ENCODE peak calls at places on chromosomes 7 and 10, in five cellular contexts. R is cardiac muscle cell, B is HAP-1, D is BE2C, O is body of pancreas. X is an unnamed sample. For H3K27me3, the result is how much of the 10 kb centered on the place peaks cover.

GRCh38 chr7:39413866-39414668 is 152.1 kb upstream of the YAE1 start:
- DNase-seq in B (peak), R (peak), D (peak), O (peak), X (peak)

GRCh38 chr10:75525067-75525466 is 93.6 kb downstream of the LRMDA start:
- DNase-seq in O (no peak), D (no peak), B (no peak), R (no peak), X (no peak)

GRCh38 chr10:103652599-103653281 is 159.2 kb downstream of the NEURL1 start:
- DNase-seq in R (no peak), D (no peak), B (no peak), O (no peak), X (no peak)

GRCh38 chr10:125812128-125812527 is 10.9 kb downstream of the UROS start:
- DNase-seq in R (peak), D (no peak), B (no peak), O (peak), X (no peak)

GRCh38 chr10:43249151-43249961 is 17.5 kb downstream of the RASGEF1A start:
- DNase-seq in D (peak), B (peak), O (no peak), R (no peak), X (no peak)

GRCh38 chr10:77267703-77268630 is 369.6 kb downstream of the KCNMA1 start:
- DNase-seq in B (no peak), D (no peak), R (no peak), O (no peak), X (no peak)

GRCh38 chr10:86646933-86647332 is 7.4 kb upstream of the OPN4 start:
- DNase-seq in B (no peak), O (no peak), R (no peak), D (no peak), X (no peak)

GRCh38 chr7:108997479-108997878 is 427.8 kb downstream of the DNAJB9 start:
- DNase-seq in D (no peak), O (no peak), B (no peak), R (no peak), X (no peak)

GRCh38 chr7:6435486-6436384 is 12.0 kb downstream of the DAGLB start:
- DNase-seq in O (peak), D (peak), R (peak), B (peak), X (peak)

GRCh38 chr7:46972205-46972604 is 609.7 kb downstream of the TNS3 start:
- DNase-seq in D (no peak), R (peak), O (no peak), B (no peak), X (no peak)

GRCh38 chr7:116800594-116800993 is 61.8 kb upstream of the CAPZA2 start:
- DNase-seq in B (no peak), O (no peak), D (no peak), R (no peak), X (no peak)

GRCh38 chr7:141558544-141559183 is 7.5 kb downstream of the AGK start:
- DNase-seq in D (no peak), B (no peak), O (no peak), R (peak), X (no peak)

GRCh38 chr10:46169736-46170135 is 117.1 kb upstream of the ANTXRL start:
- DNase-seq in R (no peak), O (no peak), B (no peak), D (no peak), X (no peak)

GRCh38 chr10:60172363-60172990 is 217.2 kb downstream of the ANK3 start:
- DNase-seq in R (no peak), B (no peak), O (no peak), D (no peak), X (no peak)

GRCh38 chr10:69955211-69955805 is 97.3 kb upstream of the MACROH2A2 start:
- DNase-seq in B (no peak), D (no peak), R (no peak), O (no peak), X (no peak)

GRCh38 chr7:50953303-50953702 is 170.6 kb upstream of the GRB10 start:
- DNase-seq in B (no peak), D (no peak), O (peak), R (peak), X (no peak)

GRCh38 chr7:139753079-139753692 is 24.6 kb downstream of the HIPK2 start:
- DNase-seq in O (no peak), B (no peak), R (no peak), D (no peak), X (no peak)

GRCh38 chr7:54831644-54832095 is 72.7 kb upstream of the SEC61G start:
- DNase-seq in O (no peak), D (no peak), B (no peak), R (no peak), X (no peak)

GRCh38 chr7:44750921-44751571 is 2.4 kb downstream of the ZMIZ2 start:
- DNase-seq in B (no peak), R (no peak), D (no peak), O (peak), X (no peak)

GRCh38 chr7:55078465-55079372 is 59.9 kb downstream of the EGFR start:
- DNase-seq in O (no peak), R (no peak), D (peak), B (no peak), X (no peak)

GRCh38 chr7:85924062-85924461 is 719.6 kb upstream of the GRM3 start:
- DNase-seq in O (no peak), B (no peak), D (no peak), R (no peak), X (no peak)

GRCh38 chr10:75344170-75344569 is 57.4 kb downstream of the ZNF503 start:
- DNase-seq in O (no peak), D (no peak), B (no peak), R (no peak), X (no peak)

GRCh38 chr10:111732116-111732785 is 451.3 kb downstream of the GPAM start:
- DNase-seq in R (no peak), O (no peak), B (no peak), D (no peak), X (no peak)

GRCh38 chr10:28777911-28778310 is 100.6 kb downstream of the BAMBI start:
- DNase-seq in O (no peak), B (no peak), R (no peak), D (no peak), X (no peak)

GRCh38 chr10:80714566-80714965 is 176.9 kb downstream of the SH2D4B start:
- DNase-seq in D (no peak), R (no peak), O (no peak), B (no peak), X (no peak)

GRCh38 chr7:50679218-50680007 is 103.3 kb downstream of the GRB10 start:
- DNase-seq in R (peak), O (no peak), D (no peak), B (no peak), X (no peak)

GRCh38 chr10:91887075-91887899 is 22.0 kb downstream of the FGFBP3 start:
- DNase-seq in B (no peak), D (peak), O (peak), R (peak), X (peak)
- H3K27me3 ChIP-seq in B (under half), D (under half), O (under half), R (under half), X (under half)

GRCh38 chr7:29365423-29365822 is 170.8 kb downstream of the CHN2 start:
- DNase-seq in D (no peak), B (no peak), O (no peak), R (no peak), X (no peak)
- H3K27me3 ChIP-seq in D (under half), B (under half), O (under half), R (under half), X (under half)

GRCh38 chr10:133231244-133231945 is 1.4 kb downstream of the UTF1 start:
- DNase-seq in B (no peak), O (no peak), R (no peak), D (no peak), X (no peak)
- H3K27me3 ChIP-seq in B (under half), O (under half), R (half or more), D (half or more), X (half or more)

GRCh38 chr10:93841930-93842329 is 51.8 kb upstream of the SLC35G1 start:
- DNase-seq in D (no peak), O (no peak), R (no peak), B (peak), X (peak)
- H3K27me3 ChIP-seq in D (under half), O (under half), R (under half), B (under half), X (under half)

GRCh38 chr7:32416846-32417245 is 73.3 kb downstream of the LSM5 start:
- DNase-seq in D (no peak), R (no peak), B (no peak), O (no peak), X (no peak)
- H3K27me3 ChIP-seq in D (under half), R (under half), B (under half), O (under half), X (under half)

GRCh38 chr7:19119901-19120486 is 2.6 kb upstream of the TWIST1 start:
- DNase-seq in D (no peak), O (no peak), B (no peak), R (no peak), X (no peak)
- H3K27me3 ChIP-seq in D (under half), O (under half), B (under half), R (under half), X (half or more)

GRCh38 chr7:155470186-155470487 is 12.2 kb downstream of the EN2 start:
- DNase-seq in R (no peak), D (no peak), O (no peak), B (no peak), X (no peak)

GRCh38 chr7:155467846-155468821 is 10.2 kb downstream of the EN2 start:
- DNase-seq in D (no peak), B (peak), O (peak), R (no peak), X (no peak)

GRCh38 chr7:155471728-155472127 is 13.8 kb downstream of the EN2 start:
- DNase-seq in O (no peak), D (no peak), B (peak), R (no peak), X (no peak)

GRCh38 chr7:155469311-155470185 is 11.6 kb downstream of the EN2 start:
- DNase-seq in O (no peak), R (no peak), B (no peak), D (no peak), X (no peak)

DNA sequence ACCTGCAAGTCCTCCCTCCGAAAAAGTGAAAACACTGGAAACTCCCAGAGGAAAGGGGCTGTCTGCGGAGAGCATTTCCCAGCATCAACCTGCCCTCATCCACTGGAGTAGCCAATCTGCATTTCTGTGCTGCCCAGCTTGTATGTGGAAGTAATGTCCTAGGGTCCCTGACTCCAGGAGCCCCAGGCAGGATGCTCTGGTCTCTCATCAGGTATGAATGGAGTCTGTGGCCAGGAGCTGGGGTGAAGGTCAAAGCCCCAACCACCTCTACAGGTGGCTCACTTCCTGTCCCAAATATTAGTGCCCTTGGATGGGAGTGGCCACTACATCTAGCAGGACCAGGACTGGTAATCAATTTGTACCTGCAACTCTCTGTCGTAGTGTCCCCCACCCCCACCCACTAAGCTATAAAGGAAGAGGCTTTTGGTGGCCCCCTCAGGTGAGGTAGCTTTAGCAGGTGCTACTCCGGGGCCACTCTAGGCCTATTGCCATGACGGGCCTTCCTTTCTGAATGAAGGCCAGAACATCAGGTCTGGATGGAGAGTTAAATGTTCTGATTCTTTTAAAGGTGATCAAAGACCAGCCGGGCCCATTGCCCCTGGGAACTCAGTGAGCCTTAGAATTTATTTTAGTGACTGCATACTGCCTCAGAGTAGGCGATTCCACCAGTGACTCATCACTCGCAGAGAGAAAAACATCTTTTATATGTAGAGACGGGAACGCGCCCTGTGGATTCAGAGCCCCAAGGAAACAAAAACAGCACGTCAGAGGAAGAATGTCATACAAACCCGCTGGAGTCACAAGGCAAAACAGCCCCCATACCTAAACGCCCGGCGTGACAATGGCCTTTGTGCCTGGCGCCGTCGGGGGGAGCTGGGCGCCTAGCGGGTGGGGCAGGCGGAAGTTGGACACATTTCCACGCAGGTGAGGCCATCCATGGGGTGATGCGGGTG is 13.0 kb downstream of the EN2 start:
- DNase-seq in R (no peak), B (peak), D (no peak), O (no peak), X (no peak)
- H3K27me3 ChIP-seq in R (half or more), B (under half), D (half or more), O (half or more), X (under half)

GRCh38 chr7:76231071-76231470 is 29.4 kb downstream of the SRRM3 start:
- DNase-seq in R (no peak), B (no peak), O (no peak), D (no peak), X (no peak)
- H3K27me3 ChIP-seq in R (under half), B (under half), O (under half), D (under half), X (under half)

GRCh38 chr7:102098986-102099385 is 187.7 kb upstream of the SH2B2 start:
- DNase-seq in R (no peak), O (no peak), B (no peak), D (no peak), X (no peak)

GRCh38 chr7:102095933-102096332 is 190.7 kb upstream of the SH2B2 start:
- DNase-seq in B (no peak), R (no peak), D (no peak), O (no peak), X (no peak)

GRCh38 chr7:102097601-102098161 is 189.0 kb upstream of the SH2B2 start:
- DNase-seq in D (no peak), B (peak), O (no peak), R (no peak), X (peak)

GRCh38 chr7:102094311-102094710 is 192.4 kb upstream of the SH2B2 start:
- DNase-seq in O (no peak), B (no peak), R (peak), D (no peak), X (no peak)

GRCh38 chr7:102096706-102097427 is 189.8 kb upstream of the SH2B2 start:
- DNase-seq in R (no peak), B (no peak), O (no peak), D (no peak), X (no peak)
- H3K27me3 ChIP-seq in R (under half), B (under half), O (under half), D (under half), X (under half)

X was measured in neuronal stem cell.